ENCODE peak calls at places on chromosomes 5 and 9, in four cellular contexts. O, N, B and Q are unnamed samples.

GRCh38 chr5:107241841-107242240 is 428.9 kb downstream of the EFNA5 start:
- DNase-seq in B (no peak), N (no peak), O (no peak), Q (no peak)

GRCh38 chr5:79567926-79568549 is 44.2 kb upstream of the TENT2 start:
- DNase-seq in B (no peak), O (no peak), N (no peak), Q (no peak)

GRCh38 chr5:126046996-126047395 is 376.2 kb upstream of the GRAMD2B start:
- DNase-seq in B (no peak), N (no peak), O (no peak), Q (no peak)

GRCh38 chr9:70532753-70533152 is 118.3 kb upstream of the KLF9 start:
- DNase-seq in O (no peak), N (no peak), B (no peak), Q (no peak)

GRCh38 chr9:84435902-84436301 is 95.3 kb upstream of the SLC28A3 start:
- DNase-seq in O (no peak), N (no peak), B (no peak), Q (no peak)

GRCh38 chr5:27191786-27192505 is 153.6 kb upstream of the CDH9 start:
- DNase-seq in B (no peak), N (no peak), O (no peak), Q (no peak)

GRCh38 chr5:141866111-141866510 is 12.1 kb downstream of the PCDH1 start:
- DNase-seq in N (peak; percentile 62), O (no peak), B (no peak), Q (no peak)

GRCh38 chr5:137071941-137072340 is 427.2 kb downstream of the SPOCK1 start:
- DNase-seq in B (no peak), N (no peak), O (no peak), Q (no peak)

GRCh38 chr5:138900281-138900965 is 25.3 kb upstream of the LRRTM2 start:
- DNase-seq in N (no peak), O (no peak), B (no peak), Q (no peak)

GRCh38 chr5:18811616-18812015 is 1176.4 kb downstream of the CDH18 start:
- DNase-seq in N (no peak), O (no peak), B (no peak), Q (no peak)

GRCh38 chr5:174044451-174044850 is 1.1 kb upstream of the NSG2 start:
- DNase-seq in N (no peak), B (no peak), O (no peak), Q (no peak)

GRCh38 chr9:81073821-81074220 is 615.5 kb downstream of the TLE1 start:
- DNase-seq in N (no peak), B (no peak), O (no peak), Q (no peak)